ENCODE peak calls at places on chromosomes 16 and 17, in four cellular contexts. I, D, J and Q are unnamed samples.

GRCh38 chr16:26963109-26963508 is 103.6 kb upstream of the C16orf82 start:
- DNase-seq in J (no peak), I (no peak), D (no peak), Q (no peak)

GRCh38 chr16:74737521-74737920 is 36.9 kb upstream of the MLKL start:
- DNase-seq in I (no peak), J (no peak), D (no peak), Q (no peak)

GRCh38 chr17:38469875-38470274 is 41.6 kb downstream of the ARHGAP23 start:
- DNase-seq in D (no peak), J (no peak), I (no peak), Q (peak)

GRCh38 chr16:11138026-11138768 is 117.8 kb downstream of the SOCS1 start:
- DNase-seq in J (no peak), I (no peak), D (no peak), Q (no peak)

GRCh38 chr16:11836653-11837244 is 14.6 kb downstream of the RSL1D1 start:
- DNase-seq in I (no peak), J (no peak), D (no peak), Q (no peak)

GRCh38 chr16:20320592-20320991 is 6.7 kb downstream of the GP2 start:
- DNase-seq in J (no peak), I (no peak), D (no peak), Q (no peak)

GRCh38 chr17:28471531-28472342 is 1.7 kb upstream of the SLC13A2 start:
- DNase-seq in I (no peak), J (no peak), D (no peak), Q (no peak)

GRCh38 chr17:16887523-16888095 is 84.3 kb downstream of the TNFRSF13B start:
- DNase-seq in D (peak), I (no peak), J (no peak), Q (no peak)

GRCh38 chr17:79971651-79972050 is 64.0 kb downstream of the TBC1D16 start:
- DNase-seq in D (peak), I (no peak), J (no peak), Q (no peak)

GRCh38 chr16:7004266-7004665 is 328.4 kb upstream of the RBFOX1 start:
- DNase-seq in I (no peak), J (no peak), D (no peak), Q (no peak)

GRCh38 chr16:1770328-1771071 is 843 bp downstream of the NME3 start:
- DNase-seq in I (peak), J (peak), D (peak), Q (no peak)

GRCh38 chr17:2218426-2218825 is 85.2 kb downstream of the SMG6 start:
- DNase-seq in D (no peak), J (no peak), I (no peak), Q (no peak)

GRCh38 chr17:28949185-28950016 is 1.9 kb downstream of the PHF12 start:
- DNase-seq in J (peak), D (peak), I (peak), Q (no peak)

GRCh38 chr17:77863814-77864161 is 94.7 kb upstream of the TNRC6C start:
- DNase-seq in D (no peak), J (no peak), I (no peak), Q (no peak)

GRCh38 chr17:31593806-31594205 is 202.3 kb downstream of the RAB11FIP4 start:
- DNase-seq in D (no peak), I (no peak), J (no peak), Q (no peak)

GRCh38 chr16:27495191-27495590 is 54.5 kb downstream of the GTF3C1 start:
- DNase-seq in D (no peak), J (no peak), I (no peak), Q (peak)

GRCh38 chr17:27940503-27940902 is 47.3 kb upstream of the LYRM9 start:
- DNase-seq in I (no peak), J (no peak), D (no peak), Q (no peak)

GRCh38 chr17:18246880-18247612 is 11.5 kb downstream of the FLII start:
- DNase-seq in J (no peak), I (no peak), D (no peak), Q (peak)

GRCh38 chr16:75593825-75594820 is 27.9 kb downstream of the GABARAPL2 start:
- DNase-seq in J (peak), D (no peak), I (no peak), Q (no peak)

GRCh38 chr16:27840311-27841060 is 223.0 kb downstream of the GSG1L start:
- DNase-seq in D (peak), J (no peak), I (no peak), Q (no peak)

GRCh38 chr16:69381231-69381630 is 4.6 kb downstream of the TERF2 start:
- DNase-seq in J (no peak), D (no peak), I (no peak), Q (no peak)

GRCh38 chr17:7561028-7561575 is 617 bp upstream of the SENP3 start:
- DNase-seq in J (peak), I (peak), D (peak), Q (peak)

GRCh38 chr17:21452377-21453143 is 76.4 kb downstream of the KCNJ12 start:
- DNase-seq in D (no peak), J (no peak), I (no peak), Q (no peak)

GRCh38 chr17:49518346-49519078 is 23.4 kb downstream of the NGFR start:
- DNase-seq in J (no peak), I (no peak), D (no peak), Q (no peak)

GRCh38 chr17:80619535-80620235 is 75.0 kb downstream of the RPTOR start:
- DNase-seq in D (no peak), I (no peak), J (peak), Q (no peak)

GRCh38 chr17:44095647-44096496 is 25.3 kb downstream of the G6PC3 start:
- DNase-seq in J (peak), D (no peak), I (no peak), Q (no peak)

GRCh38 chr17:57925361-57925990 is 29.7 kb downstream of the CUEDC1 start:
- DNase-seq in D (no peak), I (no peak), J (no peak), Q (no peak)

GRCh38 chr16:85571813-85572619 is 41.1 kb upstream of the GSE1 start:
- DNase-seq in I (no peak), J (no peak), D (no peak), Q (no peak)

GRCh38 chr17:50363217-50364060 is 9.5 kb downstream of the MRPL27 start:
- DNase-seq in J (no peak), I (no peak), D (no peak), Q (no peak)

GRCh38 chr16:81261049-81261648 is 22.7 kb downstream of the BCO1 start:
- DNase-seq in D (no peak), J (peak), I (no peak), Q (no peak)

GRCh38 chr16:81265052-81265451 is 26.6 kb downstream of the BCO1 start:
- DNase-seq in D (no peak), I (no peak), J (no peak), Q (no peak)

GRCh38 chr16:81264386-81264785 is 25.9 kb downstream of the BCO1 start:
- DNase-seq in D (no peak), J (no peak), I (no peak), Q (no peak)

GRCh38 chr16:81265658-81266451 is 27.4 kb downstream of the BCO1 start:
- DNase-seq in I (no peak), J (no peak), D (peak), Q (no peak)

GRCh38 chr16:81263470-81264200 is 25.1 kb downstream of the BCO1 start:
- DNase-seq in I (no peak), J (no peak), D (no peak), Q (no peak)
- TF ChIP-seq CTCF in I (no peak), J (no peak), D (no peak), Q (no peak)

DNA sequence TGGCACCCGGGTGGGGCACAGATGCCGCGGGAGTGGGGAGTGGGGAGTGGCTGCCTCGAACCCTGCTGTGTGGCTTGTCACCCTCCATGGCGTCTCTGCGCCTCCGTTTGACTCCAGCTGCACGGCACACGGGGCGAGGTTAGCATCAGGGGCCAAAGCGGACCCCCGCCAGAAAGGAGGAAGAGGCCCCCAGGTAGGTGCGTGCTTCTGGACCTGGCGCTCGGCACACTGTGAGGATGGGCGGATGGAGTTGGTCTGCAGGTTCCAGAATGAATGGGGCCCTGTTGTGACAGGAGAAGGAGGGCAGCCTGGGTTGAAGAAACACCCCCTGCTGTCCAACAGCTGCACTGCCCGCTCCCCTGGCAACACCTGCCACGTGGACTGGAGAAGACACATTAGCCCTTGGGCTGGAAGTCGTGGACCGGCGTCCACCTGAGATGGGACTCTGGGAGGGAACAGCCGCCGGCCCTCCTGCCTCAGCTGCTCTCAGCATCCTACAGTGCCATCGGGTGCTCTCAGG is 9.4 kb upstream of the FASN start:
- DNase-seq in J (no peak), I (no peak), D (no peak), Q (no peak)
- TF ChIP-seq CTCF in J (peak), I (no peak), D (no peak), Q (no peak)

GRCh38 chr16:66155933-66156332 is 210.6 kb upstream of the CDH5 start:
- DNase-seq in J (no peak), I (no peak), D (no peak), Q (no peak)

GRCh38 chr16:66150691-66151090 is 215.8 kb upstream of the CDH5 start:
- DNase-seq in D (no peak), I (no peak), J (no peak), Q (no peak)

GRCh38 chr16:66156538-66156937 is 210.0 kb upstream of the CDH5 start:
- DNase-seq in D (no peak), I (no peak), J (no peak), Q (no peak)

GRCh38 chr16:66154801-66155200 is 211.7 kb upstream of the CDH5 start:
- DNase-seq in J (no peak), D (no peak), I (no peak), Q (no peak)

DNA sequence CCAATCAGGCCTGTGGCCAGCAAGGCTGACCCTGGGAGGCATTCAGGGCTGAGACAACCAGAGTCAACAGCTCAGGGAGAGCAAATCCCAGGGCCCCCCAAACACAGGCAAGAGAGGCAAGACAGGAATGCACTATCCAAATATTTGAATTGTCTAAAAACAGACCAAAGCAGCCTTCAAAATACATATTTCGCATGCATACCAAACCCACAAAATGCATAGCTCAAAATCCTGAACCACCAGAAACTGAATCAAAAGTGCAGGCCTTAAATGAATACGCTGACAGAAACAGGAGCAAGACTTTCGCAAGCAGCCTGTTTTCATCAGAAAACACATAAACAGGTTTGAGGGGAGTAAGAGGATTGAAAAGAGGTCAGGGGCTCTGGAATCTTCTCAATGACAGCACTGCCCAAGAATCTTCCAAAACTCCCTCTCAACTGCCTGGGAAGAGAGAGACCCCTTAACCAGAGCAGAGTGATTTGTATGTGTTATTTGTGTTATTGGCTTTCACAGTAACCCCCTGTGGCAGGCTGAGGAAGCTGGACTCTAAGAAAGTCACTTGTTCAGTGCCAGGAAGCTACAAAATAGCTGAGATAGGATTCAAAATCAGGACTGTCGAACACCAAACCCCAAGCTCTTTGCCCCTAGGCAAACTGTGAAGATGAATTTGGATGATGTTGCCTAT is 213.5 kb upstream of the CDH5 start:
- DNase-seq in I (no peak), D (no peak), J (no peak), Q (no peak)
- TF ChIP-seq CTCF in I (no peak), D (no peak), J (no peak), Q (no peak)

DNA sequence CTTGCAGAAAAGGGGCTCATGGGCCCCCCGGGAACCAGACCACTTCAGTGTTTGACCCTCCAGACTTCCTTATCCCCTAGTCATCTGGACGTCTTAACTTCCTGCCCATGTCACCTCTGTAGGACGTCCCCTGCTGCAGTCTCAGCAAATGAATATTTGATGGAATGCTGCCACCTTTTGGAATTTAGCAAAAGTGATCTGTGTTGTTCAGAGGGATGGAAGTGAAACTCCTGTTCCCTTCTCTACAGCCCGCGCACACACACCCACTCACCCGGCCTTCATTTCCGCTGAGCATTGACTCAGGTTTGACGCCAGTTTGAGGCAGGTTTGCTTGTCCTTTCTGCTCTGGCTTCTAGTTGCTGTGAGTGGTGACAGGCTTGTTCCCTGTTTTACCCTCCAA is 507.2 kb upstream of the EEF2KMT start:
- DNase-seq in J (peak), D (no peak), I (no peak), Q (no peak)
- TF ChIP-seq CTCF in J (peak), D (no peak), I (no peak), Q (no peak)